ENCODE peak calls at places on chromosomes 5 and 9, in four cellular contexts. One of them, this sample, is unnamed.

GRCh38 chr5:17991775-17992174 is 357.5 kb downstream of the TAF11L14 start:
- DNase-seq in gastrocnemius medialis: no peak
- DNase-seq in tibial artery: no peak
- DNase-seq in GM23338: no peak
- DNase-seq in this sample: no peak

GRCh38 chr9:114827658-114828360 is 22.0 kb upstream of the TNFSF15 start:
- DNase-seq in gastrocnemius medialis: no peak
- DNase-seq in tibial artery: no peak
- DNase-seq in GM23338: no peak
- DNase-seq in this sample: no peak

GRCh38 chr5:122772446-122772845 is 2.4 kb upstream of the SNX2 start:
- DNase-seq in gastrocnemius medialis: no peak
- DNase-seq in tibial artery: no peak
- DNase-seq in GM23338: no peak
- DNase-seq in this sample: no peak

GRCh38 chr9:20353931-20354652 is 268.2 kb downstream of the MLLT3 start:
- DNase-seq in gastrocnemius medialis: no peak
- DNase-seq in tibial artery: no peak
- DNase-seq in GM23338: no peak
- DNase-seq in this sample: no peak

GRCh38 chr9:137270929-137271695 is 6.4 kb upstream of the TOR4A start:
- DNase-seq in gastrocnemius medialis: no peak
- DNase-seq in tibial artery: no peak
- DNase-seq in GM23338: no peak
- DNase-seq in this sample: no peak

GRCh38 chr5:100777680-100778281 is 125.3 kb downstream of the ST8SIA4 start:
- DNase-seq in gastrocnemius medialis: no peak
- DNase-seq in tibial artery: no peak
- DNase-seq in GM23338: no peak
- DNase-seq in this sample: no peak

GRCh38 chr5:10691826-10692785 is 68.9 kb downstream of the DAP start:
- DNase-seq in gastrocnemius medialis: no peak
- DNase-seq in tibial artery: no peak
- DNase-seq in GM23338: no peak
- DNase-seq in this sample: no peak

GRCh38 chr9:113560621-113560915 is 97.0 kb downstream of the RGS3 start:
- DNase-seq in gastrocnemius medialis: no peak
- DNase-seq in tibial artery: peak
- DNase-seq in GM23338: no peak
- DNase-seq in this sample: no peak

GRCh38 chr5:88144219-88145040 is 124.2 kb downstream of the TMEM161B start:
- DNase-seq in gastrocnemius medialis: no peak
- DNase-seq in tibial artery: no peak
- DNase-seq in GM23338: peak
- DNase-seq in this sample: peak

GRCh38 chr9:72361227-72361626 is 3.8 kb downstream of the ZFAND5 start:
- DNase-seq in gastrocnemius medialis: no peak
- DNase-seq in tibial artery: no peak
- DNase-seq in GM23338: no peak
- DNase-seq in this sample: no peak

GRCh38 chr9:70120834-70121510 is 77.3 kb downstream of the MAMDC2 start:
- DNase-seq in gastrocnemius medialis: peak
- DNase-seq in tibial artery: peak
- DNase-seq in GM23338: no peak
- DNase-seq in this sample: peak

GRCh38 chr5:168939887-168940534 is 360.8 kb upstream of the PANK3 start:
- DNase-seq in gastrocnemius medialis: no peak
- DNase-seq in tibial artery: no peak
- DNase-seq in GM23338: no peak
- DNase-seq in this sample: no peak

GRCh38 chr9:88951143-88951542 is 40.1 kb upstream of the S1PR3 start:
- DNase-seq in gastrocnemius medialis: no peak
- DNase-seq in tibial artery: no peak
- DNase-seq in GM23338: no peak
- DNase-seq in this sample: no peak

GRCh38 chr5:133290669-133291235 is 238.9 kb downstream of the HSPA4 start:
- DNase-seq in gastrocnemius medialis: no peak
- DNase-seq in tibial artery: no peak
- DNase-seq in GM23338: no peak
- DNase-seq in this sample: no peak

GRCh38 chr5:53110156-53110555 is 599 bp upstream of the MOCS2 start:
- DNase-seq in gastrocnemius medialis: no peak
- DNase-seq in tibial artery: no peak
- DNase-seq in GM23338: peak
- DNase-seq in this sample: no peak

GRCh38 chr9:121178676-121179372 is 22.8 kb downstream of the RAB14 start:
- DNase-seq in gastrocnemius medialis: no peak
- DNase-seq in tibial artery: no peak
- DNase-seq in GM23338: no peak
- DNase-seq in this sample: no peak

GRCh38 chr5:9035346-9035745 is 510.5 kb downstream of the SEMA5A start:
- DNase-seq in gastrocnemius medialis: no peak
- DNase-seq in tibial artery: no peak
- DNase-seq in GM23338: no peak
- DNase-seq in this sample: no peak

GRCh38 chr5:122120957-122121356 is 8.4 kb upstream of the ZNF474 start:
- DNase-seq in gastrocnemius medialis: no peak
- DNase-seq in tibial artery: no peak
- DNase-seq in GM23338: no peak
- DNase-seq in this sample: no peak

GRCh38 chr5:157714036-157714435 is 17.2 kb upstream of the THG1L start:
- DNase-seq in gastrocnemius medialis: no peak
- DNase-seq in tibial artery: no peak
- DNase-seq in GM23338: no peak
- DNase-seq in this sample: no peak

GRCh38 chr9:89427621-89428221 is 70.2 kb downstream of the SEMA4D start:
- DNase-seq in gastrocnemius medialis: no peak
- DNase-seq in tibial artery: no peak
- DNase-seq in GM23338: no peak
- DNase-seq in this sample: no peak

GRCh38 chr5:40429258-40430111 is 250.2 kb upstream of the PTGER4 start:
- DNase-seq in gastrocnemius medialis: peak
- DNase-seq in tibial artery: no peak
- DNase-seq in GM23338: no peak
- DNase-seq in this sample: no peak

GRCh38 chr5:103216697-103217096 is 41.9 kb upstream of the MACIR start:
- DNase-seq in gastrocnemius medialis: no peak
- DNase-seq in tibial artery: no peak
- DNase-seq in GM23338: no peak
- DNase-seq in this sample: no peak

GRCh38 chr9:113482991-113483675 is 19.6 kb downstream of the RGS3 start:
- DNase-seq in gastrocnemius medialis: peak
- DNase-seq in tibial artery: peak
- DNase-seq in GM23338: no peak
- DNase-seq in this sample: no peak

GRCh38 chr5:125521289-125521688 is 774.9 kb upstream of the ZNF608 start:
- DNase-seq in gastrocnemius medialis: no peak
- DNase-seq in tibial artery: no peak
- DNase-seq in GM23338: no peak
- DNase-seq in this sample: no peak

GRCh38 chr9:135794057-135794335 is 92.0 kb downstream of the KCNT1 start:
- DNase-seq in gastrocnemius medialis: no peak
- DNase-seq in tibial artery: no peak
- DNase-seq in GM23338: no peak
- DNase-seq in this sample: no peak

GRCh38 chr9:27535701-27536118 is 6.1 kb upstream of the MOB3B start:
- DNase-seq in gastrocnemius medialis: no peak
- DNase-seq in tibial artery: no peak
- DNase-seq in GM23338: peak
- DNase-seq in this sample: no peak

GRCh38 chr9:110101531-110102161 is 106.3 kb downstream of the C9orf152 start:
- DNase-seq in gastrocnemius medialis: no peak
- DNase-seq in tibial artery: no peak
- DNase-seq in GM23338: no peak
- DNase-seq in this sample: no peak

GRCh38 chr9:36781532-36781931 is 208.8 kb downstream of the MELK start:
- DNase-seq in gastrocnemius medialis: no peak
- DNase-seq in tibial artery: no peak
- DNase-seq in GM23338: no peak
- DNase-seq in this sample: no peak

GRCh38 chr9:114302727-114303126 is 20.2 kb upstream of the ORM1 start:
- DNase-seq in gastrocnemius medialis: no peak
- DNase-seq in tibial artery: peak
- DNase-seq in GM23338: no peak
- DNase-seq in this sample: peak

GRCh38 chr5:173535976-173536639 is 80.3 kb downstream of the BOD1 start:
- DNase-seq in gastrocnemius medialis: no peak
- DNase-seq in tibial artery: no peak
- DNase-seq in GM23338: no peak
- DNase-seq in this sample: no peak

GRCh38 chr5:16459451-16459850 is 6.1 kb downstream of the ZNF622 start:
- DNase-seq in gastrocnemius medialis: no peak
- DNase-seq in tibial artery: no peak
- DNase-seq in GM23338: no peak
- DNase-seq in this sample: no peak

GRCh38 chr5:16456103-16456832 is 9.3 kb downstream of the ZNF622 start:
- DNase-seq in gastrocnemius medialis: peak
- DNase-seq in tibial artery: no peak
- DNase-seq in GM23338: peak
- DNase-seq in this sample: no peak

GRCh38 chr5:16457853-16458252 is 7.7 kb downstream of the ZNF622 start:
- DNase-seq in gastrocnemius medialis: no peak
- DNase-seq in tibial artery: no peak
- DNase-seq in GM23338: no peak
- DNase-seq in this sample: no peak

GRCh38 chr5:16455670-16456069 is 9.9 kb downstream of the ZNF622 start:
- DNase-seq in gastrocnemius medialis: no peak
- DNase-seq in tibial artery: no peak
- DNase-seq in GM23338: no peak
- DNase-seq in this sample: no peak

DNA sequence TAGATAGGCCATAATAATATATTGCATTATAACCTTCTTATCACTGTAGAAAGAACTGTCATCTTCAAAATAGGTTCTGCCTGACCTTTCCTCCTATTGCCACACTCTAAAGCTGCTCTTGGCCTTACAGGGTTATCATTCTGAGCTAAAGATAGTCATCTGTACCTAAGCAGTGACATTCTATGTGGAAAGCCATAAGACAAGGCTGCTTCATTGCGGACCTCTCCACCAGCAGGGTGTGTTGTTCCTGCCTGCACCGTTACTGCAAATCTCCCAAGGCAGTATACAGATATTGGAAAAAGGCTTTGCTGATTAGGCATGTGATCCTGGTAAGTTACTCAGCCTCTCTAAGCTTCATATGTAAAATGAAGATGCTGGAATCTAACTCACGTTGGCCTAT is 8.1 kb downstream of the ZNF622 start:
- DNase-seq in gastrocnemius medialis: no peak
- DNase-seq in tibial artery: no peak
- DNase-seq in GM23338: no peak
- DNase-seq in this sample: no peak
- TF ChIP-seq CTCF in gastrocnemius medialis: peak
- TF ChIP-seq CTCF in tibial artery: no peak
- TF ChIP-seq CTCF in GM23338: no peak
- TF ChIP-seq CTCF in this sample: no peak

DNA sequence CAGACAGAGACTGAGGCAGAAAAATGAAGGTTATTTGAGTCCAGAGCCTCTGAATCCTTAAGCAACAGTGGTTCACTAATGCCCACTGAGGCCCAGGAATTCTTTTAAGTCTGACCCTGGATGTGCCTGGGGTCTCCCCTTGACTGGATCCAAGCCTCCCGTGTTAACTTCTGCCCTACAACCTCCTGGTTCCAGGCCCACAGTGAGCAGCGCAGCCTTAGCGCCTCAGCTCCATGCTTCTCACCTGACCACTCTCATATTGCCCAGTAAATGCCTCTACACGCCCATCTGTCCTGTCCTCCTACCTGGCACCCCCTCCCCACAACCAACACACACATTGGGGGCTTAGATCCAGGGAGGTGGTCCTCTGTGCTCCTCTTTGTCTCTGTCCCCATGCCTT is 6.4 kb downstream of the IL3 start:
- DNase-seq in gastrocnemius medialis: no peak
- DNase-seq in tibial artery: no peak
- DNase-seq in GM23338: no peak
- DNase-seq in this sample: no peak
- TF ChIP-seq CTCF in gastrocnemius medialis: no peak
- TF ChIP-seq CTCF in tibial artery: no peak
- TF ChIP-seq CTCF in GM23338: no peak
- TF ChIP-seq CTCF in this sample: no peak

DNA sequence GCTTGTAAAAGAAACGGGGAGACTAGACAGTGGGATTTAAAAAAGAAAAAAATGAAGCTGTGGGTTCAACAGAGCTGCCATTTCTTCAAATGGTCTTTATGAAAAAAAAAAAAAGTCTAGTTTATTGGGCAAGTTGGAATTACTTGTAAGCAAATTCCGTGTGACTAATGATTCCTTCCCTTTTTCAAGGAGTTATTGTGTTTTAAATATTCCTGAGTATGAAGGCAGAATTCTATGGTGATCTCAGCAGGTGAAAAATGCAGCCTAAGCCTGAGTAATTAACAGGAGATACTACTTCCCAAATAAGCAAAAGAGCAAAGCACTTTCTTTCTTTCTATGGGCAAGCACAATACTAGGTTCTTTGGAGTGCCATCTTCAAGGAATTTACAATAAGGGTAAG is 481.9 kb downstream of the ZNF608 start:
- DNase-seq in gastrocnemius medialis: no peak
- DNase-seq in tibial artery: no peak
- DNase-seq in GM23338: no peak
- DNase-seq in this sample: no peak
- TF ChIP-seq CTCF in gastrocnemius medialis: no peak
- TF ChIP-seq CTCF in tibial artery: no peak
- TF ChIP-seq CTCF in GM23338: no peak
- TF ChIP-seq CTCF in this sample: no peak

GRCh38 chr9:95104088-95104960 is 213.2 kb downstream of the FANCC start:
- DNase-seq in gastrocnemius medialis: no peak
- DNase-seq in tibial artery: no peak
- DNase-seq in GM23338: no peak
- DNase-seq in this sample: no peak
- TF ChIP-seq CTCF in gastrocnemius medialis: no peak
- TF ChIP-seq CTCF in tibial artery: no peak
- TF ChIP-seq CTCF in GM23338: no peak
- TF ChIP-seq CTCF in this sample: no peak

GRCh38 chr5:1430121-1430795 is 15.0 kb downstream of the SLC6A3 start:
- DNase-seq in gastrocnemius medialis: no peak
- DNase-seq in tibial artery: peak
- DNase-seq in GM23338: no peak
- DNase-seq in this sample: no peak
- TF ChIP-seq CTCF in gastrocnemius medialis: no peak
- TF ChIP-seq CTCF in tibial artery: no peak
- TF ChIP-seq CTCF in GM23338: no peak
- TF ChIP-seq CTCF in this sample: no peak

DNA sequence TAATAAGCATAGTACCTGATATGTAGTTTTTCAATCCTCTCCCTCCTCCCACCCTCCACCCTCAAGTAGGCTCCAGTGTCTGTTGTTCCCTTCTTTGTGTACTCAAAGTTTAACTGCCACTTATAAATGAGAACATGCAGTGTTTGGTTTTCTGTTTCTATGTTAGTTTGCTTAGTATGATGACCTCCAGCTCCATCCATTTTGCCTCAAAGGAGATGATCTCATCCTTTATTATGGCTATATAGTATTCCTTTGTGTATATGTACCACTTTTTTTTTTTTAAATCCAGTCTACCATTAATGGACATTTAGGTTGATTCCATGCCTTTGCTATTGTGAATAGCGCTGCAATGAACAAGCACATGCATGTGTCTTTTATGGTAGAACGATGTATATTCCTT is 20.5 kb downstream of the POLK start:
- DNase-seq in gastrocnemius medialis: no peak
- DNase-seq in tibial artery: no peak
- DNase-seq in GM23338: no peak
- DNase-seq in this sample: no peak
- TF ChIP-seq CTCF in gastrocnemius medialis: no peak
- TF ChIP-seq CTCF in tibial artery: no peak
- TF ChIP-seq CTCF in GM23338: no peak
- TF ChIP-seq CTCF in this sample: no peak